ENCODE peak calls at places on chromosomes 16 and 17, in five cellular contexts. One of them, this sample, is unnamed.

GRCh38 chr16:28210979-28211505 is 723 bp downstream of the XPO6 start:
- DNase-seq in fibroblast of lung: peak
- DNase-seq in neural progenitor cell: peak
- DNase-seq in K562: peak
- DNase-seq in PC-9: peak
- DNase-seq in this sample: peak

GRCh38 chr17:74201250-74201649 is 2.2 kb upstream of the RPL38 start:
- DNase-seq in fibroblast of lung: no peak
- DNase-seq in neural progenitor cell: no peak
- DNase-seq in K562: no peak
- DNase-seq in PC-9: no peak
- DNase-seq in this sample: peak

GRCh38 chr17:38421871-38422819 is 6.1 kb upstream of the ARHGAP23 start:
- DNase-seq in fibroblast of lung: no peak
- DNase-seq in neural progenitor cell: no peak
- DNase-seq in K562: no peak
- DNase-seq in PC-9: no peak
- DNase-seq in this sample: no peak

GRCh38 chr16:70770968-70771552 is 29.9 kb downstream of the VAC14 start:
- DNase-seq in fibroblast of lung: peak
- DNase-seq in neural progenitor cell: peak
- DNase-seq in K562: peak
- DNase-seq in PC-9: peak
- DNase-seq in this sample: peak

GRCh38 chr16:4344659-4345438 is 6.3 kb downstream of the PAM16 start:
- DNase-seq in fibroblast of lung: peak
- DNase-seq in neural progenitor cell: no peak
- DNase-seq in K562: peak
- DNase-seq in PC-9: no peak
- DNase-seq in this sample: no peak

GRCh38 chr17:50100480-50100883 is 5.3 kb downstream of the PDK2 start:
- DNase-seq in fibroblast of lung: no peak
- DNase-seq in neural progenitor cell: no peak
- DNase-seq in K562: no peak
- DNase-seq in PC-9: no peak
- DNase-seq in this sample: no peak

GRCh38 chr17:29061036-29061435 is 18.1 kb downstream of the PIPOX start:
- DNase-seq in fibroblast of lung: no peak
- DNase-seq in neural progenitor cell: no peak
- DNase-seq in K562: no peak
- DNase-seq in PC-9: no peak
- DNase-seq in this sample: no peak

GRCh38 chr17:19413725-19414124 is 2.7 kb downstream of the RNF112 start:
- DNase-seq in fibroblast of lung: no peak
- DNase-seq in neural progenitor cell: no peak
- DNase-seq in K562: no peak
- DNase-seq in PC-9: no peak
- DNase-seq in this sample: no peak

GRCh38 chr17:66304304-66305174 is 2.1 kb downstream of the PRKCA start:
- DNase-seq in fibroblast of lung: peak
- DNase-seq in neural progenitor cell: peak
- DNase-seq in K562: peak
- DNase-seq in PC-9: peak
- DNase-seq in this sample: peak

GRCh38 chr16:58756650-58757332 is 22.7 kb upstream of the GOT2 start:
- DNase-seq in fibroblast of lung: no peak
- DNase-seq in neural progenitor cell: no peak
- DNase-seq in K562: no peak
- DNase-seq in PC-9: no peak
- DNase-seq in this sample: no peak

GRCh38 chr17:50443492-50444051 is 17.6 kb downstream of the ACSF2 start:
- DNase-seq in fibroblast of lung: no peak
- DNase-seq in neural progenitor cell: no peak
- DNase-seq in K562: no peak
- DNase-seq in PC-9: peak
- DNase-seq in this sample: peak

GRCh38 chr17:30324723-30325122 is 9.1 kb downstream of the TMIGD1 start:
- DNase-seq in fibroblast of lung: no peak
- DNase-seq in neural progenitor cell: no peak
- DNase-seq in K562: no peak
- DNase-seq in PC-9: no peak
- DNase-seq in this sample: no peak

GRCh38 chr16:54928421-54929089 is 2.1 kb upstream of the IRX5 start:
- DNase-seq in fibroblast of lung: peak
- DNase-seq in neural progenitor cell: peak
- DNase-seq in K562: peak
- DNase-seq in PC-9: no peak
- DNase-seq in this sample: peak

GRCh38 chr16:54926166-54926838 is 4.4 kb upstream of the IRX5 start:
- DNase-seq in fibroblast of lung: peak
- DNase-seq in neural progenitor cell: no peak
- DNase-seq in K562: no peak
- DNase-seq in PC-9: no peak
- DNase-seq in this sample: no peak

GRCh38 chr16:54927125-54928015 is 3.3 kb upstream of the IRX5 start:
- DNase-seq in fibroblast of lung: peak
- DNase-seq in neural progenitor cell: no peak
- DNase-seq in K562: no peak
- DNase-seq in PC-9: no peak
- DNase-seq in this sample: no peak

GRCh38 chr16:54929090-54930033 is 1.3 kb upstream of the IRX5 start:
- DNase-seq in fibroblast of lung: peak
- DNase-seq in neural progenitor cell: peak
- DNase-seq in K562: peak
- DNase-seq in PC-9: peak
- DNase-seq in this sample: peak

GRCh38 chr16:54928016-54928356 is 2.7 kb upstream of the IRX5 start:
- DNase-seq in fibroblast of lung: peak
- DNase-seq in neural progenitor cell: peak
- DNase-seq in K562: no peak
- DNase-seq in PC-9: no peak
- DNase-seq in this sample: peak
- TF ChIP-seq EZH2 in fibroblast of lung: peak
- TF ChIP-seq EZH2 in neural progenitor cell: no peak
- TF ChIP-seq EZH2 in K562: no peak
- TF ChIP-seq EZH2 in PC-9: no peak
- TF ChIP-seq EZH2 in this sample: no peak

GRCh38 chr16:89113661-89114060 is 20.0 kb downstream of the ACSF3 start:
- DNase-seq in fibroblast of lung: no peak
- DNase-seq in neural progenitor cell: no peak
- DNase-seq in K562: no peak
- DNase-seq in PC-9: no peak
- DNase-seq in this sample: no peak
- H3K27ac ChIP-seq in fibroblast of lung: no peak
- H3K27ac ChIP-seq in neural progenitor cell: no peak
- H3K27ac ChIP-seq in K562: no peak
- H3K27ac ChIP-seq in PC-9: no peak
- H3K27ac ChIP-seq in this sample: no peak

GRCh38 chr16:31110106-31111034 is 2.2 kb downstream of the BCKDK start:
- DNase-seq in fibroblast of lung: no peak
- DNase-seq in neural progenitor cell: no peak
- DNase-seq in K562: no peak
- DNase-seq in PC-9: no peak
- DNase-seq in this sample: no peak

GRCh38 chr16:31109622-31110021 is 1.4 kb downstream of the BCKDK start:
- DNase-seq in fibroblast of lung: no peak
- DNase-seq in neural progenitor cell: no peak
- DNase-seq in K562: no peak
- DNase-seq in PC-9: no peak
- DNase-seq in this sample: no peak

GRCh38 chr16:31108035-31108793 is at the start of gene BCKDK:
- DNase-seq in fibroblast of lung: peak
- DNase-seq in neural progenitor cell: peak
- DNase-seq in K562: peak
- DNase-seq in PC-9: peak
- DNase-seq in this sample: peak

GRCh38 chr16:31107465-31107867 is 720 bp upstream of the BCKDK start:
- DNase-seq in fibroblast of lung: no peak
- DNase-seq in neural progenitor cell: no peak
- DNase-seq in K562: no peak
- DNase-seq in PC-9: no peak
- DNase-seq in this sample: no peak

DNA sequence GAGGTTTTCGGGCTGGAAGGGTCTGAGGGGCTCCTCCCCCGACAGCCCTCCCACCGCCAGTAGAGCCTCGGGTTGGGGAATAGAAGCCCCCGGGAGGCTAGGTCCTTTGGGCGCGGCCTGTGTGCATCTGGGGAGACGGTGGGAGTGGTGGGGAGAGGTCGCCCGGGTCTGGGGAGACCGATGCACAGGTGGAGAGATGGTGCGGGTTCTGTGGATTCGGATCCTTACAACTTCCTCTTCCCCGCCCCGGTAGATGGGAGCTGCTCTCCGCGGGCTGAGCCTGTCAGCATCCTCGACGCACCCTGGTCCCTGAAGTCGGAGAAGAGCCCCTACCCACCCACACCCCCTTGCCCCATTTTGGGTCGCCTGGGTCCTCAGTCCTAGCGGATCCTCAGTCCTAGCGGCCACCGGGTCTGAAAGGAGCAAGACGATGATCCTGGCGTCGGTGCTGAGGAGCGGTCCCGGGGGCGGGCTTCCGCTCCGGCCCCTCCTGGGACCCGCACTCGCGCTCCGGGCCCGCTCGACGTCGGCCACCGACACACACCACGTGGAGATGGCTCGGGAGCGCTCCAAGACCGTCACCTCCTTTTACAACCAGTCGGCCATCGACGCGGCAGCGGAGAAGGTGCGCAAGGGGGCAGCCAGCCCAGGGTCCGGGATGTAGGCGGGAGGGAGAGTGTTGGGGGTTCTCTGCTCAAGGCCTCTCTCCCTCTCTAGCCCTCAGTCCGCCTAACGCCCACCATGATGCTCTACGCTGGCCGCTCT is 790 bp downstream of the BCKDK start:
- DNase-seq in fibroblast of lung: no peak
- DNase-seq in neural progenitor cell: no peak
- DNase-seq in K562: no peak
- DNase-seq in PC-9: no peak
- DNase-seq in this sample: no peak
- TF ChIP-seq EZH2 in fibroblast of lung: no peak
- TF ChIP-seq EZH2 in neural progenitor cell: no peak
- TF ChIP-seq EZH2 in K562: no peak
- TF ChIP-seq EZH2 in PC-9: no peak
- TF ChIP-seq EZH2 in this sample: no peak

DNA sequence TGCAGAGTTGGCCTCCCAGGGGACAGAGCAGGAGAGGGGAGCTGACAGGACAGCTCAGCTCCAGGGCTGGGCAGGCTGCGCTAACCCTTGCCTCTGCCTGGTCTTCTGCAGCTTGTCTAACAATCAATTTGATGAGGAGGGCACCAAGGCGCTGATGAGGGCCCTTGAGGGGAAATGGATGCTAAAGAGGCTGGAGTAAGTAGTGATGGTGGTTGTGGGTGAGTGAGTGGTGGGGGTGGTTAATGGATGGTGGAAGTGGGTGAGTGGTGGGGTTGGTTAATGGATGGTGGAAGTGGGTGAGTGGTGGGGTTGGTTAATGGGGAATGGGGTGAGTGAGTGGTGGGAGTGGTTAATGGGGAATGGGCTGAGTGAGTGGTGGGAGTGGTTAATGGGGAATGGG is 22.0 kb upstream of the CPNE2 start:
- DNase-seq in fibroblast of lung: no peak
- DNase-seq in neural progenitor cell: no peak
- DNase-seq in K562: no peak
- DNase-seq in PC-9: no peak
- DNase-seq in this sample: no peak
- H3K27ac ChIP-seq in fibroblast of lung: no peak
- H3K27ac ChIP-seq in neural progenitor cell: no peak
- H3K27ac ChIP-seq in K562: no peak
- H3K27ac ChIP-seq in PC-9: no peak
- H3K27ac ChIP-seq in this sample: no peak

GRCh38 chr17:48575066-48575582 is 3.0 kb downstream of the HOXB4 start:
- DNase-seq in fibroblast of lung: peak
- DNase-seq in neural progenitor cell: no peak
- DNase-seq in K562: no peak
- DNase-seq in PC-9: no peak
- DNase-seq in this sample: no peak

GRCh38 chr17:48577946-48578615 is at the start of gene HOXB4:
- DNase-seq in fibroblast of lung: peak
- DNase-seq in neural progenitor cell: peak
- DNase-seq in K562: peak
- DNase-seq in PC-9: no peak
- DNase-seq in this sample: peak

GRCh38 chr17:48575673-48576478 is 2.3 kb downstream of the HOXB4 start:
- DNase-seq in fibroblast of lung: no peak
- DNase-seq in neural progenitor cell: peak
- DNase-seq in K562: peak
- DNase-seq in PC-9: no peak
- DNase-seq in this sample: no peak

GRCh38 chr17:48577330-48577945 is 712 bp downstream of the HOXB4 start:
- DNase-seq in fibroblast of lung: no peak
- DNase-seq in neural progenitor cell: no peak
- DNase-seq in K562: no peak
- DNase-seq in PC-9: no peak
- DNase-seq in this sample: peak

DNA sequence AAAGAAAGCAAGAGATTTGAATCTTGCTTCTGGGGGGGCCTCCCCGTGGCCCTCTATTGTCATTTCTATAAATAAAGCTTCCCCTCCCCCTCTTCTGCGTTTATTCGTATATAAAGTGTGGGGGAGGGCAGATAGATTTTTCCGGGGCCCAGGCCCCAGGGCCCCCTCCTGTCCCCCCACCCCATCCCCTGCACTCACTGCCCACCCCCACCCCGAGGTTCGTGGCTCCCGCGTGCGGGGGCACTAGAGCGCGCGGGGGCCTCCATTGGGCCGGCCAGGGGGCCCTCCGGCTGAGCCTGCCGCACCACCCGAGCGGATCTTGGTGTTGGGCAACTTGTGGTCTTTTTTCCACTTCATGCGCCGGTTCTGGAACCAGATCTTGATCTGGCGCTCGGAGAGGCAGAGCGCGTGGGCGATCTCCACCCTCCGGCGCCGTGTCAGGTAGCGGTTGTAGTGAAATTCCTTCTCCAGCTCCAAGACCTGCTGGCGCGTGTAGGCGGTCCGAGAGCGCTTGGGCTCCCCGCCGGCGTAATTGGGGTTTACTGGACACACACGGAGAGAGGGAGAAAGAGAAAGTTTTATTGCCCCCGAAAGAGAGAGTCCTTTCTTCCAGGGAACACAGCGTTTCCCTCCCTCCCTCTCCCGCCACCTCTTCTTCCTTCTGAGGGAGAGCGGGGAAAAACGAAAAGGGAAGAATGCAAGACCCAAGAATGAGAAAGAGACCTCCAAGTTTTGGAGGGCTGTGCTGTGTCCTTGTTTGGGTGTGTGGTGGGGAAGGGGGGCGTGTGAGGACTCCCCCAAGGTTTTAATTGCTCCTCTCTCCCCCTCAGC is 1.5 kb downstream of the HOXB4 start:
- DNase-seq in fibroblast of lung: peak
- DNase-seq in neural progenitor cell: peak
- DNase-seq in K562: peak
- DNase-seq in PC-9: no peak
- DNase-seq in this sample: peak
- TF ChIP-seq EZH2 in fibroblast of lung: no peak
- TF ChIP-seq EZH2 in neural progenitor cell: peak
- TF ChIP-seq EZH2 in K562: no peak
- TF ChIP-seq EZH2 in PC-9: no peak
- TF ChIP-seq EZH2 in this sample: no peak

This sample was measured in A673.